ENCODE peak calls at places on chromosomes 6 and 20, in nine cellular contexts. H is heart left ventricle, Y is A549, Q is Peyer's patch, U is IMR-90, J is body of pancreas, V is H54, S is GM12892, M is lower leg skin. B is an unnamed sample.

GRCh38 chr6:9233686-9234085 is 798.3 kb upstream of the SLC35B3 start:
- DNase-seq in J (no peak), S (no peak), Y (no peak), V (no peak), Q (no peak), U (no peak), M (no peak), H (no peak), B (no peak)

GRCh38 chr6:53906103-53906502 is 111.3 kb downstream of the LRRC1 start:
- DNase-seq in S (no peak), U (no peak), V (no peak), Q (no peak), H (no peak), M (no peak), Y (no peak), J (no peak), B (no peak)

GRCh38 chr6:41692735-41693134 is 42.7 kb downstream of the TFEB start:
- DNase-seq in J (no peak), M (no peak), Y (no peak), V (no peak), S (no peak), H (no peak), Q (no peak), U (no peak), B (no peak)

GRCh38 chr20:52972190-52972937 is at the start of gene TSHZ2:
- DNase-seq in H (peak), M (peak), S (no peak), V (peak), Q (peak), Y (no peak), J (peak), U (peak), B (no peak)

GRCh38 chr6:68343901-68344300 is 291.2 kb upstream of the ADGRB3 start:
- DNase-seq in J (peak), U (peak), M (no peak), Q (no peak), V (peak), Y (peak), S (no peak), H (no peak), B (no peak)

GRCh38 chr6:135871878-135872277 is 20.4 kb downstream of the PDE7B start:
- DNase-seq in Y (no peak), S (no peak), V (no peak), H (no peak), J (no peak), U (peak), M (no peak), Q (no peak), B (no peak)

GRCh38 chr6:140256213-140256612 is 881.8 kb upstream of the CITED2 start:
- DNase-seq in V (no peak), Y (no peak), S (no peak), M (no peak), Q (no peak), H (no peak), J (no peak), U (peak), B (no peak)

GRCh38 chr20:41293269-41294037 is 24.1 kb downstream of the ZHX3 start:
- DNase-seq in S (no peak), U (peak), J (no peak), H (no peak), M (no peak), Y (no peak), V (no peak), Q (no peak), B (no peak)

GRCh38 chr6:152529364-152529763 is 107.8 kb downstream of the SYNE1 start:
- DNase-seq in Q (no peak), S (no peak), J (no peak), U (peak), H (no peak), Y (no peak), M (no peak), V (no peak), B (no peak)

GRCh38 chr6:152727507-152727906 is 23.1 kb upstream of the VIP start:
- DNase-seq in J (no peak), Q (no peak), U (no peak), Y (no peak), S (no peak), V (no peak), M (no peak), H (no peak), B (no peak)

GRCh38 chr20:11159728-11160127 is 485.9 kb upstream of the JAG1 start:
- DNase-seq in Q (no peak), Y (no peak), M (no peak), S (no peak), U (peak), J (no peak), V (no peak), H (no peak), B (no peak)

GRCh38 chr6:116094041-116094440 is 6.6 kb upstream of the NT5DC1 start:
- DNase-seq in V (no peak), Y (no peak), M (no peak), J (no peak), S (no peak), H (no peak), Q (no peak), U (no peak), B (no peak)

GRCh38 chr6:29887330-29887818 is 55.0 kb upstream of the HLA-A start:
- DNase-seq in U (peak), Y (no peak), M (peak), Q (peak), V (no peak), J (peak), S (no peak), H (peak), B (no peak)

GRCh38 chr20:56722042-56722441 is 92.9 kb downstream of the TFAP2C start:
- DNase-seq in H (no peak), M (no peak), V (no peak), S (no peak), J (no peak), Y (no peak), U (no peak), Q (peak), B (peak)

GRCh38 chr6:14454467-14454763 is 336.8 kb downstream of the CD83 start:
- DNase-seq in M (no peak), Y (no peak), H (no peak), S (no peak), U (no peak), V (no peak), Q (peak), J (no peak), B (no peak)

GRCh38 chr20:39266989-39267388 is 304.8 kb downstream of the DHX35 start:
- DNase-seq in Y (no peak), H (no peak), M (no peak), Q (no peak), U (no peak), S (no peak), J (no peak), V (no peak), B (no peak)

GRCh38 chr6:41642960-41643898 is 5.0 kb downstream of the MDFI start:
- DNase-seq in V (no peak), Q (no peak), S (no peak), U (no peak), J (no peak), Y (no peak), M (no peak), H (no peak), B (no peak)

GRCh38 chr6:117561128-117561527 is 41.2 kb downstream of the GOPC start:
- DNase-seq in M (no peak), V (no peak), Q (no peak), J (no peak), H (no peak), S (no peak), Y (no peak), U (peak), B (no peak)

GRCh38 chr20:3842332-3842930 is 4.2 kb upstream of the MAVS start:
- DNase-seq in M (no peak), U (no peak), V (no peak), Q (peak), J (no peak), S (no peak), Y (no peak), H (no peak), B (no peak)

GRCh38 chr20:7123457-7123856 is 356.0 kb downstream of the BMP2 start:
- DNase-seq in J (no peak), U (no peak), Y (no peak), S (no peak), Q (no peak), H (peak), V (no peak), M (no peak), B (no peak)

GRCh38 chr6:56955171-56956155 is 556 bp downstream of the BEND6 start:
- DNase-seq in J (peak), S (peak), M (peak), Q (peak), H (peak), V (peak), U (peak), Y (peak), B (peak)
- TF ChIP-seq POLR2A in J (no peak), S (no peak), M (no peak), Q (no peak), H (no peak), V (no peak), U (no peak), Y (peak), B (peak)

DNA sequence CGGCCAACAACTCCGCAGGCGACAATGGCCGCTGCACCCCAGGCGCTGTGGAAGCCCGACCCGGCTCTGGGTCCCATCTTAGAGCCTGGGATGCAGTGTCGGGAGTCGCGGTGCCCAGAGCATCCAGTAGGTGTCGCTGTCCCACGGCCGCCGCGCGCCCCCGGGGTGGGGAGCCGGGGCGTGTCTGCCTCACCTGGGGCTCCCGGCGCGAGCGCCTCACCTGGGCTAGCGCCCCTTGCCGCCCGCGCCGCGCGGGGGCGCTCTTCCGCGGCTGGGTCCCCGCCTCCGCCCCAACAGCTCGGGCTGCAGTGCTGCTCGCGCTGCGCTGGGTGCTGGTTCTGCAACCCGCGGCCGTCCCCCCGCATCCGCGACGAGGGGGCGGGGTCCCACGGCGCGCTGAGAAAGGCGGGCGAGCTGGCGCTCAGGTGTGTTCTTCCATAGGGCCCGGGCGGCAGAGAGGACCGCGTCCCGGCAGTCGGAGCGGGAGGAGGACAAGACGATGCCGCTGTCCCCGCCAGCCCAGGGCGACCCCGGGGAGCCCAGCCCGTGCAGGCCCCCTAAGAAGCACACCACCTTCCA is at the start of gene CRYBG1:
- DNase-seq in U (no peak), H (peak), M (peak), Q (peak), S (peak), V (peak), Y (peak), J (peak), B (peak)
- TF ChIP-seq POLR2A in U (no peak), H (no peak), M (no peak), Q (no peak), S (no peak), V (no peak), Y (no peak), J (peak), B (no peak)

DNA sequence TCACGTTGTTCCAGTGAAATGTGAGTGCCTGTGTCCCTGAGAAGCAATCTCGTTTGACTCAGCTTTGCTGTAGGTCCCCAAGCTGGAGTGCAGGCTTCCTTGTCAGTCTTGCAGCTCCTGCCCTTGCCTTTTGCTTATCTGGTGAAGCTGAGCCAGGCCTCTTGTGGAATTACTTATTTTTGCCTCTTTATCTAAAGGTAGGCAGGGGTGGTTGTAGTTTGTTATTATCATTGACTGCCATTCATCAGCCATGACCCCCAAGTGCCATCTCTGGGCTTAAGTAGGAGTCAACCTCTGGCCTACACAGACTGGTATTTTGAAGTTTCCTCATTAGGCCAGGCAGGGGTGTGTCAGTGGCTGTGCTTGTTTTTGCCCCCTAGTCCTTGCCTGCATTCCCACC is 2.1 kb downstream of the TMEM14B start:
- DNase-seq in V (no peak), Q (no peak), H (no peak), S (no peak), U (no peak), J (no peak), Y (no peak), M (peak), B (no peak)
- TF ChIP-seq POLR2A in V (no peak), Q (no peak), H (no peak), S (no peak), U (no peak), J (no peak), Y (no peak), M (no peak), B (no peak)

GRCh38 chr20:34334654-34335407 is 28.2 kb upstream of the ITCH start:
- DNase-seq in J (no peak), S (no peak), Y (no peak), U (no peak), H (no peak), V (no peak), M (no peak), Q (no peak), B (no peak)
- TF ChIP-seq POLR2A in J (no peak), S (no peak), Y (no peak), U (no peak), H (no peak), V (no peak), M (no peak), Q (no peak), B (no peak)